ENCODE peak calls at places on chromosomes 16 and 17, in five cellular contexts. F is neural progenitor cell, U is MM.1S, H is OCI-LY7, P is GM23338. N is an unnamed sample.

GRCh38 chr16:1220098-1220728 is 4.9 kb downstream of the TPSG1 start:
- DNase-seq in F (no peak), U (no peak), H (no peak), P (no peak), N (no peak)

GRCh38 chr17:7885357-7886226 is 3.0 kb upstream of the CHD3 start:
- DNase-seq in F (peak), U (peak), H (peak), P (peak), N (peak)

GRCh38 chr17:76506408-76507328 is 5.4 kb upstream of the RHBDF2 start:
- DNase-seq in F (peak), U (peak), H (peak), P (peak), N (peak)

GRCh38 chr17:21613071-21613429 is 79.3 kb upstream of the KCNJ18 start:
- DNase-seq in F (no peak), U (no peak), H (no peak), P (no peak), N (no peak)

GRCh38 chr17:16215002-16215272 is 397 bp downstream of the NCOR1 start:
- DNase-seq in F (peak), U (peak), H (peak), P (peak), N (peak)

GRCh38 chr17:42389135-42389417 is 834 bp upstream of the STAT3 start:
- DNase-seq in F (no peak), U (no peak), H (no peak), P (no peak), N (no peak)

GRCh38 chr16:27429981-27430441 is 28.0 kb downstream of the IL21R start:
- DNase-seq in F (no peak), U (no peak), H (no peak), P (no peak), N (no peak)

GRCh38 chr17:74454197-74455024 is 12.0 kb upstream of the CD300A start:
- DNase-seq in F (peak), U (no peak), H (peak), P (peak), N (peak)

GRCh38 chr17:1347681-1348318 is 52.2 kb downstream of the YWHAE start:
- DNase-seq in F (no peak), U (no peak), H (no peak), P (no peak), N (peak)

GRCh38 chr17:75073618-75074047 is 14.1 kb upstream of the SLC16A5 start:
- DNase-seq in F (no peak), U (no peak), H (no peak), P (no peak), N (peak)

GRCh38 chr16:56327929-56328258 is 97.5 kb downstream of the AMFR start:
- DNase-seq in F (no peak), U (no peak), H (no peak), P (no peak), N (no peak)

GRCh38 chr17:35825206-35825605 is 15.9 kb downstream of the TAF15 start:
- DNase-seq in F (no peak), U (no peak), H (no peak), P (no peak), N (no peak)

GRCh38 chr16:19861811-19862327 is 22.8 kb downstream of the GPRC5B start:
- DNase-seq in F (peak), U (no peak), H (no peak), P (peak), N (no peak)

DNA sequence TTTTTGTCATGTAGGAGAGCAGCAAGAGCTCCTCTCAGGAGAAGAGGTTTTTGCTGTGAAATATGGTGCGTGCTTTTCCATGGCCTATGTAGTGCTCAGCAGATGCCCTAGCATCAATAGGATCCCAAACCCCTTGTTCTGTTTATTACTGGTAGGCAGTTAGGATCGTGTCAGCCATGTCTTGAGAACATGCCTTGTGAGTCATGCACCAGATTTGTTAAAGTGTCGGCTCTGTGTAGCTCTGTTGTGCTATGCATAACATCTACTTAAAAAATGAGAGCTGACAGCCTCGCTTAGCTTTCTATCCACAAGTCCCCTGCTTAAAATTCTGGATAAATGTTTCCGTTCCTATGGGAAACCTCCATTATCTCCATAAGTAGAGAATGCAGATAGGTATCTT is 4.4 kb upstream of the EIF4A3 start:
- DNase-seq in F (no peak), U (no peak), H (no peak), P (no peak), N (peak)
- TF ChIP-seq EZH2phosphoT487 in F (no peak), U (no peak), H (no peak), P (no peak), N (no peak)

GRCh38 chr17:44466339-44466738 is 36.9 kb downstream of the GPATCH8 start:
- DNase-seq in F (no peak), U (no peak), H (no peak), P (no peak), N (no peak)
- TF ChIP-seq EZH2phosphoT487 in F (no peak), U (no peak), H (no peak), P (no peak), N (no peak)

GRCh38 chr17:20206068-20206467 is 196.9 kb downstream of the SPECC1 start:
- DNase-seq in F (no peak), U (no peak), H (no peak), P (no peak), N (peak)
- TF ChIP-seq EZH2phosphoT487 in F (no peak), U (no peak), H (no peak), P (no peak), N (no peak)

GRCh38 chr16:50102046-50102756 is 36.4 kb downstream of the HEATR3 start:
- DNase-seq in F (no peak), U (no peak), H (no peak), P (no peak), N (no peak)

GRCh38 chr16:50093607-50094570 is 28.1 kb downstream of the HEATR3 start:
- DNase-seq in F (no peak), U (no peak), H (no peak), P (no peak), N (no peak)

GRCh38 chr16:50099957-50100648 is 34.3 kb downstream of the HEATR3 start:
- DNase-seq in F (no peak), U (no peak), H (no peak), P (no peak), N (no peak)

DNA sequence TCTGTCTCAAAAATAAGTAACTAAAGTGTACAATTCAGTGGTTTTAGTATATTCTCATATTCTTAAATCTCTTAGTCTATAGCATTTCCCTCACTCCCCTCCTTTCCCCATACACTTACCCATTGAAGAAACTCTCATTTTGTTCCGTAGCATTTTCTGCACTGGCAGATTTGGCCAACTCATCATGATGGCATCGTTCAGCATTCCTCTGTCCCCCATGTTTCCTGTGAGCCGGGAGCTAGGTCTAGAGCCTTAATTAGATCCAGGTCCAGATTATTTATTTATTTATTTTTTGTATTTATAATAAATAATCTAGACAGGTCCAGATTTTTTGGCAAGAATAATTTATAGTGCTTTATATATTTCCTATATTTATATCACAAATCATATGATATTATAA is 31.0 kb downstream of the HEATR3 start:
- DNase-seq in F (no peak), U (no peak), H (no peak), P (no peak), N (no peak)
- TF ChIP-seq EZH2phosphoT487 in F (no peak), U (no peak), H (no peak), P (no peak), N (no peak)

GRCh38 chr16:68296291-68296690 is 14.5 kb downstream of the SLC7A6OS start:
- DNase-seq in F (no peak), U (no peak), H (no peak), P (no peak), N (no peak)
- TF ChIP-seq EZH2phosphoT487 in F (no peak), U (no peak), H (no peak), P (no peak), N (no peak)